ENCODE peak calls at places on chromosomes 16 and 17, in nine cellular contexts. O is stomach; Q is PC-9; U is bronchial epithelial cell; G is NCI-H187; A is T-cell; D is HT-29; Z is stimulated activated CD4-positive, alpha-beta T cell treated with anti-CD3 and anti-CD28 coated beads, Interleukin-2, amount 100 ng/mL, for 4 hours; X is HL-60. L is an unnamed sample.

GRCh38 chr17:81687770-81688541 is 4.1 kb downstream of the HGS start:
- DNase-seq in O (no peak), Q (no peak), U (no peak), G (no peak), A (no peak), D (no peak), Z (no peak), X (no peak), L (no peak)

GRCh38 chr17:75864448-75864871 is 9.3 kb upstream of the WBP2 start:
- DNase-seq in O (peak; percentile 53), Q (no peak), U (peak; percentile 79), G (no peak), A (no peak), D (peak; percentile 33), Z (no peak), X (peak; percentile 84), L (peak; percentile 58)

GRCh38 chr16:47731252-47731651 is 270.1 kb downstream of the PHKB start:
- DNase-seq in O (no peak), Q (no peak), U (peak; percentile 84), G (no peak), A (no peak), D (no peak), Z (no peak), X (no peak), L (no peak)

GRCh38 chr16:49281843-49282642 is 405 bp upstream of the CBLN1 start:
- DNase-seq in O (peak; percentile 77), Q (no peak), U (peak; percentile 46), G (peak; percentile 87), A (no peak), D (peak; percentile 89), Z (peak; percentile 12), X (peak; percentile 45), L (peak; percentile 90)

GRCh38 chr16:24939738-24940137 is 75.4 kb downstream of the ARHGAP17 start:
- DNase-seq in O (no peak), Q (no peak), U (no peak), G (no peak), A (no peak), D (no peak), Z (no peak), X (no peak), L (no peak)

GRCh38 chr16:17359778-17360177 is 111.0 kb downstream of the XYLT1 start:
- DNase-seq in O (no peak), Q (no peak), U (no peak), G (no peak), A (no peak), D (no peak), Z (peak; percentile 39), X (peak; percentile 87), L (no peak)

GRCh38 chr17:17572010-17572785 is 19.3 kb downstream of the PEMT start:
- DNase-seq in O (no peak), Q (no peak), U (no peak), G (no peak), A (no peak), D (no peak), Z (no peak), X (no peak), L (no peak)

GRCh38 chr17:41919840-41920579 is 1.3 kb upstream of the ACLY start:
- DNase-seq in O (no peak), Q (peak; percentile 30), U (peak; percentile 27), G (no peak), A (no peak), D (no peak), Z (no peak), X (peak; percentile 14), L (peak; percentile 29)

GRCh38 chr17:78709688-78710290 is 72.3 kb downstream of the CYTH1 start:
- DNase-seq in O (no peak), Q (no peak), U (no peak), G (no peak), A (no peak), D (no peak), Z (no peak), X (no peak), L (no peak)

GRCh38 chr17:68909066-68909465 is 46.1 kb downstream of the ABCA8 start:
- DNase-seq in O (no peak), Q (peak; percentile 4), U (peak; percentile 96), G (no peak), A (no peak), D (peak; percentile 34), Z (no peak), X (peak; percentile 91), L (no peak)

GRCh38 chr17:75610103-75610984 is 22.7 kb downstream of the MYO15B start:
- DNase-seq in O (peak; percentile 46), Q (peak; percentile 80), U (no peak), G (no peak), A (no peak), D (peak; percentile 82), Z (no peak), X (no peak), L (peak; percentile 92)

GRCh38 chr17:71633391-71633849 is 487.4 kb upstream of the SOX9 start:
- DNase-seq in O (no peak), Q (peak; percentile 65), U (peak; percentile 100), G (no peak), A (no peak), D (peak; percentile 45), Z (no peak), X (no peak), L (peak; percentile 78)

GRCh38 chr17:78343099-78343432 is 16.8 kb downstream of the SOCS3 start:
- DNase-seq in O (peak; percentile 52), Q (peak; percentile 62), U (peak; percentile 43), G (no peak), A (no peak), D (no peak), Z (no peak), X (peak; percentile 33), L (no peak)

GRCh38 chr17:52673791-52674190 is 515.3 kb upstream of the CA10 start:
- DNase-seq in O (no peak), Q (no peak), U (peak; percentile 18), G (no peak), A (no peak), D (no peak), Z (no peak), X (no peak), L (no peak)

GRCh38 chr17:10171057-10171456 is 27.3 kb downstream of the GAS7 start:
- DNase-seq in O (no peak), Q (no peak), U (no peak), G (no peak), A (no peak), D (no peak), Z (no peak), X (no peak), L (no peak)

GRCh38 chr16:19664166-19664565 is 53.9 kb downstream of the KNOP1 start:
- DNase-seq in O (no peak), Q (no peak), U (no peak), G (no peak), A (no peak), D (no peak), Z (no peak), X (no peak), L (no peak)

L was measured in colonic mucosa.